ENCODE peak calls at places on chromosome 9, in ten cellular contexts. P, R, V, S, M, Q, C, Y, L and B are unnamed samples. For H3K9me3 and H3K4me1, the result is how much of the 10 kb centered on the place peaks cover.

GRCh38 chr9:80231847-80232246 is 660.1 kb downstream of the TLE4 start:
- DNase-seq in P (no peak), R (no peak), V (no peak), S (no peak), M (no peak), Q (no peak), C (no peak), Y (no peak), L (no peak), B (no peak)

GRCh38 chr9:90861826-90862740 is 60.5 kb downstream of the SYK start:
- DNase-seq in P (no peak), R (no peak), V (no peak), S (no peak), M (no peak), Q (no peak), C (no peak), Y (no peak), L (no peak), B (no peak)

GRCh38 chr9:119349548-119349947 is 19.7 kb downstream of the BRINP1 start:
- DNase-seq in P (no peak), R (no peak), V (no peak), S (no peak), M (no peak), Q (no peak), C (no peak), Y (no peak), L (no peak), B (no peak)

GRCh38 chr9:69200071-69200470 is 26.0 kb downstream of the TJP2 start:
- DNase-seq in P (no peak), R (no peak), V (no peak), S (no peak), M (no peak), Q (no peak), C (no peak), Y (no peak), L (peak), B (no peak)

GRCh38 chr9:93092171-93092991 is 3.6 kb upstream of the CARD19 start:
- DNase-seq in P (no peak), R (no peak), V (peak), S (no peak), M (peak), Q (no peak), C (no peak), Y (peak), L (no peak), B (no peak)

GRCh38 chr9:129669141-129669718 is 3.8 kb downstream of the PRRX2 start:
- DNase-seq in P (peak), R (no peak), V (no peak), S (no peak), M (no peak), Q (no peak), C (peak), Y (no peak), L (peak), B (no peak)

GRCh38 chr9:12815895-12816294 is 41.1 kb downstream of the LURAP1L start:
- DNase-seq in P (peak), R (no peak), V (no peak), S (no peak), M (no peak), Q (no peak), C (no peak), Y (no peak), L (peak), B (no peak)

GRCh38 chr9:13163287-13163686 is 116.2 kb downstream of the MPDZ start:
- DNase-seq in P (no peak), R (no peak), V (no peak), S (no peak), M (no peak), Q (no peak), C (no peak), Y (no peak), L (no peak), B (no peak)

GRCh38 chr9:76756273-76756650 is 8.0 kb upstream of the PCA3 start:
- DNase-seq in P (peak), R (no peak), V (no peak), S (no peak), M (peak), Q (no peak), C (peak), Y (peak), L (peak), B (peak)

GRCh38 chr9:129241725-129242124 is 63.7 kb upstream of the IER5L start:
- DNase-seq in P (no peak), R (no peak), V (no peak), S (no peak), M (no peak), Q (peak), C (no peak), Y (no peak), L (no peak), B (peak)

GRCh38 chr9:110468950-110469349 is 110.6 kb downstream of the SVEP1 start:
- DNase-seq in P (no peak), R (no peak), V (no peak), S (no peak), M (no peak), Q (no peak), C (no peak), Y (no peak), L (no peak), B (no peak)

GRCh38 chr9:81879501-81879916 is 48.7 kb upstream of the SPATA31D4 start:
- DNase-seq in P (no peak), R (no peak), V (no peak), S (no peak), M (no peak), Q (no peak), C (no peak), Y (peak), L (no peak), B (no peak)

GRCh38 chr9:69173891-69174644 is at the start of gene TJP2:
- DNase-seq in P (peak), R (no peak), V (peak), S (no peak), M (peak), Q (peak), C (no peak), Y (peak), L (peak), B (peak)

GRCh38 chr9:35658894-35659220 is 765 bp downstream of the CCDC107 start:
- DNase-seq in P (peak), R (peak), V (no peak), S (no peak), M (no peak), Q (peak), C (no peak), Y (peak), L (peak), B (peak)

GRCh38 chr9:91364005-91364404 is 2.3 kb upstream of the AUH start:
- DNase-seq in P (no peak), R (no peak), V (no peak), S (no peak), M (no peak), Q (no peak), C (no peak), Y (no peak), L (no peak), B (no peak)

GRCh38 chr9:21872696-21873095 is 70.3 kb downstream of the MTAP start:
- DNase-seq in P (no peak), R (no peak), V (no peak), S (no peak), M (no peak), Q (no peak), C (no peak), Y (no peak), L (no peak), B (no peak)

GRCh38 chr9:75382126-75382525 is 293.8 kb downstream of the OSTF1 start:
- DNase-seq in P (no peak), R (no peak), V (no peak), S (no peak), M (no peak), Q (no peak), C (no peak), Y (no peak), L (no peak), B (no peak)

GRCh38 chr9:69376651-69377050 is 51.6 kb downstream of the ENTREP1 start:
- DNase-seq in P (peak), R (no peak), V (peak), S (peak), M (peak), Q (no peak), C (no peak), Y (no peak), L (peak), B (peak)

GRCh38 chr9:71746023-71746752 is 22.1 kb downstream of the CEMIP2 start:
- DNase-seq in P (peak), R (no peak), V (no peak), S (no peak), M (no peak), Q (no peak), C (no peak), Y (no peak), L (peak), B (no peak)

GRCh38 chr9:112065781-112066606 is 109.1 kb downstream of the SUSD1 start:
- DNase-seq in P (peak), R (peak), V (peak), S (no peak), M (peak), Q (no peak), C (no peak), Y (peak), L (no peak), B (no peak)

DNA sequence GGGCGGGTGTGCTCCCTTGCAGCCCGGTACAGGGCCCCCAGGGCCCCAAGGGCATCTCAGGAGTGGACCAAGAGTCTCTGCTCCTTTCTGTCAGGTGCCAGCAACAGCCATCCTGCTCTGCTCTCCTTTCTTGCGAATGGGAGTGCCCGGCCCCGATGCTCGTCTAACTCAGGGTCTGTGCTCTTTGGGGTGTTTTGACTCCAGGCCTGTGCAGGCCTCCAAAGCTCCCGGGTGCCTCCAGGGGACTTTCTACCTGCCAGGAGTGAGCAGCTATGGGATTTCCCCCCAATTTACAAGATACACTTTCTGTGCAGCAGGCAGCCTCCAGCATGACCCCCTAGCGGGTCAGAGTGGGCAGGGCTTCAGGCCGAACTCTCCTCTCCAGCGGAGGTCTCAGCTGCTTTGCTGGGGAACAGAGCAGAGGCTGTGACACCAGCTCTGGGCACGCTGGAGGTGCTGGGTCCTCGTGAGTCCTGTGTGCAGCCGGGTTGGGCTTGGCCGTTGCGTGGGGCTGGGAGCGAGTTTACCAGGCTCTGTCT is 3.0 kb downstream of the NRARP start:
- DNase-seq in P (no peak), R (no peak), V (peak), S (no peak), M (no peak), Q (no peak), C (no peak), Y (peak), L (no peak), B (peak)
- H3K4me3 ChIP-seq in P (no peak), R (no peak), V (peak), S (no peak), M (peak), Q (peak), C (no peak), Y (no peak), L (no peak), B (peak)

GRCh38 chr9:5793812-5794211 is 39.1 kb downstream of the ERMP1 start:
- DNase-seq in P (no peak), R (no peak), V (no peak), S (no peak), M (no peak), Q (no peak), C (no peak), Y (no peak), L (no peak), B (no peak)

GRCh38 chr9:5787759-5788329 is 45.1 kb downstream of the ERMP1 start:
- DNase-seq in P (no peak), R (no peak), V (no peak), S (no peak), M (no peak), Q (no peak), C (no peak), Y (no peak), L (no peak), B (no peak)

GRCh38 chr9:5791870-5792269 is 41.0 kb downstream of the ERMP1 start:
- DNase-seq in P (no peak), R (no peak), V (no peak), S (no peak), M (no peak), Q (no peak), C (no peak), Y (no peak), L (no peak), B (no peak)

GRCh38 chr9:5789489-5789888 is 43.4 kb downstream of the ERMP1 start:
- DNase-seq in P (no peak), R (no peak), V (no peak), S (no peak), M (no peak), Q (no peak), C (no peak), Y (no peak), L (no peak), B (no peak)

GRCh38 chr9:5790923-5791322 is 42.0 kb downstream of the ERMP1 start:
- DNase-seq in P (no peak), R (no peak), V (no peak), S (no peak), M (no peak), Q (no peak), C (no peak), Y (no peak), L (no peak), B (no peak)
- H3K9me3 ChIP-seq in P (under half), R (under half), V (under half), S (under half), M (under half), Q (under half), C (under half), Y (under half), L (under half), B (under half)

DNA sequence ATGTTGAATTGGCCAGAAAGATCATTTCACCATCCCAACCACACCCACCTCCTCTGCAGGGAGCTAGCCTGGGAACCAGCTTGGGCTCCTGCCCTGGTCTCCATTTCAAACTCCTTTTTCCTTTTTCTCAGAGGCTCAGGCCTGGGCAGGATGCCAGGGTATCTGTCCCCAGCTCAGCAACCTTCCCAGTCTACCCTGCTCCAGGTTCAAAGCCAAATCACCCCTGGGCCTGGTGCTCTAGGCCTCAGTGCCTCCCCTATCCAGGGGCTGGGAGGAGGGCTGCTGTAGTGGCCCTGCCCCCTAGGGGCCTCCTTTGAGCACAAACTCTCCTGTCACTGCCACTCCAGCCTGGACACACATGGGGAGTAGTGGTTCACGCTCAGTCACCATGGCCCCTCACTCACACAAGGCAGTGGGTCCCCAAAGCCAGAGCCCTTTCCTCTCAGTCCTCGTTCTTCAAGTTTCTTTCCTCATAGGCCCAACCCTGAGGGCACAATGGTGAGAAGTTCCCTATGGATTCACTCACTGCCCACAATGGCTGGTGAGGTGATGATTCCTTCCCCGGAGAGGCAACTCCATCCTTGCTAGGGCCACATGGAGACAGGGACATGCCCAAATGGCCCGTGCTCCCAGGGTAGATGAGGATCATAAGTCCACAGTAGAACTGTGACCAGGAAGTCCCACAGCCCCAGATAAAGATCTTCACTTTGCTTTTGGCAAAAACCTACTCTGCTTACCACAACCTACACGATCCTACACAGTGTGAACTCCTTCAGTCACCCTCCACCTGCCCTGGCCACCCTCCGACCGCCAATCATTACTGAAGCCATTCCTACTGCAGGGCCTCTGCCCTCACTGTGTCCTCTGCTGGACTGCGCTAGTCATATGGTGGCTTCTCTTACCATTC is 1.6 kb upstream of the ST6GALNAC4 start:
- DNase-seq in P (peak), R (no peak), V (no peak), S (no peak), M (no peak), Q (no peak), C (no peak), Y (peak), L (peak), B (peak)
- H3K4me1 ChIP-seq in P (half or more), R (half or more), V (half or more), S (under half), M (half or more), Q (half or more), C (half or more), Y (half or more), L (under half), B (under half)

GRCh38 chr9:84974790-84975189 is 305.3 kb downstream of the NTRK2 start:
- DNase-seq in P (no peak), R (no peak), V (no peak), S (no peak), M (no peak), Q (no peak), C (no peak), Y (peak), L (no peak), B (no peak)

GRCh38 chr9:84970432-84970831 is 300.9 kb downstream of the NTRK2 start:
- DNase-seq in P (no peak), R (no peak), V (no peak), S (no peak), M (no peak), Q (no peak), C (peak), Y (peak), L (no peak), B (no peak)

GRCh38 chr9:84975926-84976325 is 306.4 kb downstream of the NTRK2 start:
- DNase-seq in P (no peak), R (no peak), V (no peak), S (no peak), M (no peak), Q (no peak), C (no peak), Y (no peak), L (no peak), B (no peak)

GRCh38 chr9:84978761-84979160 is 309.2 kb downstream of the NTRK2 start:
- DNase-seq in P (no peak), R (no peak), V (no peak), S (no peak), M (no peak), Q (no peak), C (no peak), Y (no peak), L (no peak), B (no peak)

GRCh38 chr9:84974258-84974657 is 304.7 kb downstream of the NTRK2 start:
- DNase-seq in P (no peak), R (no peak), V (no peak), S (no peak), M (no peak), Q (no peak), C (no peak), Y (no peak), L (no peak), B (no peak)
- H3K4me3 ChIP-seq in P (no peak), R (no peak), V (no peak), S (no peak), M (no peak), Q (no peak), C (no peak), Y (no peak), L (no peak), B (no peak)

DNA sequence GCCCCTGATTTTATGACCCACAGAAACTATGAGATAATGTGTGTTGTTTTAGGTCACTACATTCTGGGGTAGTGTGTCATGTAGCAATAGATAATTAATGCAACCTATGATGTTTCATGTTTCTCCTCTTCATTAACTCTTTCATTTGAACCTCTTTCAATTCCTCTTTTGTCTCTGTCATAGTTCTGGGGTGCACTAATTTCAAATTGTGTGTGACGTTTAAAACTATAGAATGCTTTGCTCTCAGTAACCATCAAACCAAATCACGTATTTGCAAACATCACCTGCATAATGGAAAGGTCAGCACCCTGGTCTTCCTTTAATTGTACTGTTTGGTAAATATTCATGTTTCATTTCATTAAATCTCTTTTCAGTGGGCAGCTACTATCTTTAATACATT is 621.6 kb downstream of the TLR4 start:
- DNase-seq in P (no peak), R (no peak), V (no peak), S (no peak), M (no peak), Q (no peak), C (no peak), Y (no peak), L (no peak), B (no peak)
- H3K9me3 ChIP-seq in P (under half), R (under half), V (under half), S (under half), M (under half), Q (under half), C (under half), Y (under half), L (under half), B (under half)

GRCh38 chr9:121199921-121200320 is 1.7 kb downstream of the RAB14 start:
- DNase-seq in P (no peak), R (no peak), V (no peak), S (no peak), M (no peak), Q (no peak), C (no peak), Y (no peak), L (peak), B (no peak)
- H3K4me1 ChIP-seq in P (half or more), R (under half), V (half or more), S (under half), M (half or more), Q (half or more), C (half or more), Y (half or more), L (under half), B (under half)